ENCODE peak calls at places on chromosomes 12 and 14, in six cellular contexts. F is HCT116, A is K562, D is H1, V is HepG2, Q is GM12878. H is an unnamed sample.

GRCh38 chr12:3342051-3342450 is 149.0 kb upstream of the PRMT8 start:
- DNase-seq in F (no peak), A (peak), D (peak), V (no peak), Q (no peak), H (peak)

GRCh38 chr12:109763201-109763841 is 49.7 kb downstream of the FAM222A start:
- DNase-seq in F (no peak), A (peak), D (no peak), V (no peak), Q (no peak), H (peak)

GRCh38 chr12:41014643-41015020 is 173.5 kb upstream of the PDZRN4 start:
- DNase-seq in F (no peak), A (no peak), D (no peak), V (no peak), Q (no peak), H (peak)

GRCh38 chr12:131094831-131095805 is 141.4 kb downstream of the ADGRD1 start:
- DNase-seq in F (no peak), A (no peak), D (no peak), V (no peak), Q (no peak), H (no peak)

GRCh38 chr14:75443203-75443969 is 15.6 kb downstream of the JDP2 start:
- DNase-seq in F (no peak), A (no peak), D (no peak), V (no peak), Q (no peak), H (no peak)

GRCh38 chr12:114294303-114294685 is 111.7 kb downstream of the TBX5 start:
- DNase-seq in F (no peak), A (no peak), D (no peak), V (no peak), Q (no peak), H (no peak)

GRCh38 chr14:104694475-104694950 is 5.1 kb downstream of the INF2 start:
- DNase-seq in F (no peak), A (no peak), D (no peak), V (no peak), Q (no peak), H (no peak)

GRCh38 chr12:50110127-50110761 is 1.8 kb upstream of the COX14 start:
- DNase-seq in F (no peak), A (peak), D (no peak), V (peak), Q (peak), H (no peak)

GRCh38 chr12:132827763-132828703 is 636 bp downstream of the GOLGA3 start:
- DNase-seq in F (no peak), A (peak), D (no peak), V (peak), Q (no peak), H (peak)

GRCh38 chr14:73736842-73737241 is 22.7 kb upstream of the PNMA1 start:
- DNase-seq in F (no peak), A (no peak), D (no peak), V (no peak), Q (no peak), H (no peak)

GRCh38 chr14:20652996-20653975 is 11.8 kb upstream of the OR6S1 start:
- DNase-seq in F (peak), A (peak), D (peak), V (peak), Q (peak), H (peak)

GRCh38 chr12:115972241-115972640 is 305.3 kb downstream of the MED13L start:
- DNase-seq in F (no peak), A (no peak), D (no peak), V (peak), Q (no peak), H (no peak)
- TF ChIP-seq MAX in F (no peak), A (no peak), D (no peak), V (no peak), Q (no peak), H (no peak)

GRCh38 chr14:103520657-103521437 is 1.8 kb downstream of the CKB start:
- DNase-seq in F (peak), A (peak), D (no peak), V (no peak), Q (no peak), H (peak)
- TF ChIP-seq EZH2 in F (no peak), A (no peak), D (no peak), V (no peak), Q (no peak), H (peak)

DNA sequence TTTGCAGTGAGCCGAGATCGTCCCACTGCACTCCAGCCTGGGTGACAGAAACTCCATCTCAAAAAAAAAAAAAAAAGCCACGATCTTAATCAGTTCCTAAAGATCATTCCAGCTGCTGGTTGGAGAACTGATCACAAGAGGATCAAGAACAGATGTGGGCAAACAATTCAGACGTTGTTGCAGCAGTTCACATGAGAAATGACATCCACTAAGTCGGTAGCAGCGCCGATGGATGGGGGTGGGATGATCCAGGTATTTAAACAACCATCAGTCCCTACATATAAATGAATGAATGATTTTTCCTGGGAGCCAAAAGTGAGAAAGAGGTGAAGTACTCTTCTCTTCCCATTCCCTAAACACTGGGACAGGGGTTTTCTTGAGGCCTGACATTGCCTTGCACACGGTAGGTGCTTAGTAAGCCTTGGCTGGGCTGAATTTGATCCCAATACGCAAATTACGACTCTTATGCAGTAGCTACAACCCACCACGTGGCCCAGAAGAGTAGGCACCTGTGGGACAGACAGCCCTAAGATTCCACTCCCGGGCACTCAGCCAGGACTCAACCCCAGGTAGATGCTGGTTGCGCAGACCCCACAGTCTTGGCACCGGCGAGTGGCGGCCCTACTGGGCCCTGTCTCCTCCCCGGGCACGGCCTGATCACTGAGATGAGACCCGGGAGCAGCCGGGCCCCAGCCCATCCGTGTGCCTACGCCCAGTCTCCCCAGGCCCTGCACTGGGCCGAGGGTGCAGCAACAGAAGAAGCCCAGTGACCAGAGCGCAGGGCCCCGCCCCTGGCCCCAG is 565 bp downstream of the SPRYD3 start:
- DNase-seq in F (no peak), A (no peak), D (no peak), V (no peak), Q (no peak), H (no peak)
- TF ChIP-seq MAX in F (peak), A (peak), D (peak), V (peak), Q (no peak), H (peak)

GRCh38 chr12:51812871-51813270 is 35.6 kb downstream of the FIGNL2 start:
- DNase-seq in F (no peak), A (no peak), D (no peak), V (no peak), Q (no peak), H (no peak)

GRCh38 chr12:51817027-51817953 is 31.2 kb downstream of the FIGNL2 start:
- DNase-seq in F (no peak), A (no peak), D (no peak), V (no peak), Q (no peak), H (no peak)

GRCh38 chr12:51813931-51814310 is 34.6 kb downstream of the FIGNL2 start:
- DNase-seq in F (no peak), A (no peak), D (no peak), V (no peak), Q (no peak), H (no peak)

GRCh38 chr12:51815571-51815970 is 32.9 kb downstream of the FIGNL2 start:
- DNase-seq in F (no peak), A (no peak), D (no peak), V (no peak), Q (no peak), H (no peak)

GRCh38 chr12:51814311-51815088 is 34.0 kb downstream of the FIGNL2 start:
- DNase-seq in F (no peak), A (peak), D (no peak), V (peak), Q (no peak), H (peak)
- TF ChIP-seq EZH2 in F (no peak), A (no peak), D (peak), V (no peak), Q (no peak), H (no peak)

GRCh38 chr14:55752580-55753365 is 172.8 kb downstream of the KTN1 start:
- DNase-seq in F (no peak), A (no peak), D (no peak), V (no peak), Q (no peak), H (peak)
- TF ChIP-seq MAX in F (no peak), A (no peak), D (no peak), V (no peak), Q (no peak), H (no peak)

GRCh38 chr14:37599527-37600368 is 4.3 kb downstream of the TTC6 start:
- DNase-seq in F (no peak), A (no peak), D (no peak), V (no peak), Q (no peak), H (no peak)

GRCh38 chr14:37600880-37601741 is 5.7 kb downstream of the TTC6 start:
- DNase-seq in F (no peak), A (no peak), D (no peak), V (no peak), Q (no peak), H (no peak)

GRCh38 chr14:37597538-37598084 is 2.2 kb downstream of the TTC6 start:
- DNase-seq in F (no peak), A (no peak), D (no peak), V (no peak), Q (no peak), H (no peak)

GRCh38 chr14:37598085-37598972 is 2.9 kb downstream of the TTC6 start:
- DNase-seq in F (no peak), A (no peak), D (no peak), V (no peak), Q (no peak), H (no peak)

DNA sequence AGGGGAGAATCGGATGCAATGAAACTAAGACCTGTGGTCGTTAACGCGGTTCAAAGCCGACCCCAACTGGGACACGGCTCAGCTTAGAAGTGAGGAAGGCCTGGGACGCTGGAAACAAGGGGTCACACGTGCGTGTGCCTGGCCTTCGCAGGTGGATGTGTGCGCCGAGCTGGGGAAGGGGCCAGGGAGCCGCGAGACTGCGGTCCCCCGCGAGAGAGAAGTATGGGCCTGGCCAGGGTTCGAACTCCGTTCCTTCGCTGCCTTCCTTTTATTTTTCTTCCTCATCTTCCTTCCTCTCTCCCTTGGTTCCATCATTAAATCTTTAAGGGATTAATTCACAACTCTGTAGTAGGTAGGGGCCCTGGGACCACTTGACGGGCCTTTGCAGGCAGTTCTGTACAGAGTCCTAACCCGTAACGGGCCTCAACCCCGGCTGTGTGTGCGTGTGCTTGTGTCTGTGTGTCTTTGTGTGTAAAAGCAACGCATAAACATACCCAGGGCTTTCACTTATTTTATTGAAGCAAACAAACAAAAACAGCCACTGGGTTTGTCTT is 3.6 kb downstream of the TTC6 start:
- DNase-seq in F (no peak), A (no peak), D (no peak), V (no peak), Q (no peak), H (no peak)
- TF ChIP-seq EZH2 in F (no peak), A (no peak), D (peak), V (no peak), Q (no peak), H (peak)

GRCh38 chr14:68715032-68715924 is 77.6 kb downstream of the ZFP36L1 start:
- DNase-seq in F (no peak), A (peak), D (no peak), V (no peak), Q (no peak), H (peak)
- TF ChIP-seq MAX in F (no peak), A (no peak), D (no peak), V (no peak), Q (no peak), H (no peak)

H was measured in endothelial cell of umbilical vein.